ENCODE peak calls at places on chromosomes 12 and 14, in four cellular contexts. I is activated T-cell treated with anti-CD3 and anti-CD28 coated beads, Interleukin-2, amount 50 U/mL, for 72 hours; A is progenitor cell of endocrine pancreas; D is CD8-positive, alpha-beta T cell. K is an unnamed sample.

GRCh38 chr14:32682219-32682618 is 256.5 kb upstream of the NPAS3 start:
- DNase-seq in A (no peak), D (no peak), I (no peak), K (no peak)

GRCh38 chr12:105253882-105254513 is 18.0 kb upstream of the APPL2 start:
- DNase-seq in A (no peak), I (no peak), D (no peak), K (no peak)

GRCh38 chr12:124833693-124834122 is 30.0 kb downstream of the SCARB1 start:
- DNase-seq in I (no peak), A (no peak), D (no peak), K (peak; percentile 70)

GRCh38 chr14:87055007-87055406 is 938.0 kb downstream of the GALC start:
- DNase-seq in D (no peak), I (no peak), A (no peak), K (no peak)

GRCh38 chr12:87157791-87158190 is 871.4 kb downstream of the C12orf50 start:
- DNase-seq in D (no peak), A (no peak), I (no peak), K (peak; percentile 27)

GRCh38 chr12:92561543-92561899 is 141.3 kb upstream of the PLEKHG7 start:
- DNase-seq in A (no peak), D (no peak), I (no peak), K (no peak)

GRCh38 chr12:50517456-50518048 is 12.8 kb downstream of the DIP2B start:
- DNase-seq in A (no peak), I (no peak), D (no peak), K (no peak)

GRCh38 chr12:130761537-130762318 is 45.6 kb upstream of the RIMBP2 start:
- DNase-seq in D (peak; percentile 34), A (peak; percentile 39), I (peak; percentile 73), K (no peak)

GRCh38 chr12:47811070-47811391 is 8.7 kb downstream of the HDAC7 start:
- DNase-seq in A (no peak), D (no peak), I (no peak), K (no peak)

GRCh38 chr12:82723891-82724290 is 37.2 kb downstream of the TMTC2 start:
- DNase-seq in D (no peak), A (no peak), I (no peak), K (no peak)

GRCh38 chr14:95268350-95268749 is 51.4 kb downstream of the CLMN start:
- DNase-seq in A (no peak), D (no peak), I (peak; percentile 31), K (no peak)

GRCh38 chr12:18468521-18469075 is 207.3 kb downstream of the PIK3C2G start:
- DNase-seq in I (no peak), D (no peak), A (no peak), K (no peak)

GRCh38 chr12:103050273-103050672 is 92.8 kb downstream of the ASCL1 start:
- DNase-seq in D (no peak), I (no peak), A (no peak), K (no peak)

GRCh38 chr12:89160716-89161123 is 191.6 kb downstream of the DUSP6 start:
- DNase-seq in D (no peak), I (peak; percentile 67), A (no peak), K (no peak)

GRCh38 chr12:122326597-122326996 is 60.3 kb upstream of the VPS33A start:
- DNase-seq in A (no peak), I (no peak), D (no peak), K (no peak)

GRCh38 chr12:52074006-52074405 is 4.2 kb downstream of the ATG101 start:
- DNase-seq in D (no peak), I (no peak), A (no peak), K (no peak)

GRCh38 chr14:64692597-64693350 is 11.4 kb upstream of the PLEKHG3 start:
- DNase-seq in A (no peak), D (no peak), I (no peak), K (no peak)

GRCh38 chr14:37257651-37258050 is 59.9 kb downstream of the MIPOL1 start:
- DNase-seq in A (no peak), I (no peak), D (no peak), K (no peak)

GRCh38 chr14:74302160-74302628 is 540 bp downstream of the ABCD4 start:
- DNase-seq in D (no peak), I (peak; percentile 27), A (no peak), K (no peak)

K was measured in H1.